ENCODE peak calls at places on chromosomes 12 and 14, in nine cellular contexts. V is AML-193, P is lower lobe of right lung, B is GM23248, Y is ascending aorta, H is cardiac fibroblast, M is MG63, F is ACHN, E is GM10248. I is an unnamed sample.

GRCh38 chr12:56086096-56086495 is 6.1 kb downstream of the ERBB3 start:
- DNase-seq in V (no peak), P (no peak), B (no peak), Y (no peak), H (no peak), M (no peak), F (no peak), E (no peak), I (peak; percentile 54)

GRCh38 chr14:92501891-92502351 is 11.7 kb upstream of the RIN3 start:
- DNase-seq in V (no peak), P (no peak), B (peak; percentile 87), Y (no peak), H (peak; percentile 56), M (no peak), F (no peak), E (no peak), I (no peak)

GRCh38 chr12:109581856-109582255 is 8.3 kb downstream of the MVK start:
- DNase-seq in V (no peak), P (peak; percentile 66), B (peak; percentile 61), Y (no peak), H (peak; percentile 30), M (peak; percentile 34), F (peak; percentile 60), E (no peak), I (peak; percentile 89)

GRCh38 chr14:63204407-63205280 is at the start of gene RHOJ:
- DNase-seq in V (no peak), P (no peak), B (peak; percentile 51), Y (no peak), H (peak; percentile 42), M (no peak), F (no peak), E (no peak), I (no peak)

GRCh38 chr12:93448796-93449195 is 7.0 kb upstream of the UBE2N start:
- DNase-seq in V (no peak), P (no peak), B (no peak), Y (no peak), H (no peak), M (no peak), F (no peak), E (no peak), I (no peak)

GRCh38 chr12:45887544-45887943 is 102.8 kb downstream of the SCAF11 start:
- DNase-seq in V (no peak), P (no peak), B (no peak), Y (no peak), H (no peak), M (no peak), F (no peak), E (no peak), I (no peak)

GRCh38 chr12:80917651-80918050 is 20.1 kb downstream of the LIN7A start:
- DNase-seq in V (no peak), P (no peak), B (no peak), Y (no peak), H (no peak), M (no peak), F (no peak), E (no peak), I (no peak)

GRCh38 chr14:89851031-89851430 is 103.5 kb downstream of the EFCAB11 start:
- DNase-seq in V (no peak), P (no peak), B (no peak), Y (no peak), H (peak; percentile 47), M (no peak), F (no peak), E (no peak), I (no peak)

GRCh38 chr14:89635615-89636014 is 218.6 kb upstream of the FOXN3 start:
- DNase-seq in V (no peak), P (no peak), B (no peak), Y (no peak), H (no peak), M (no peak), F (no peak), E (no peak), I (no peak)

GRCh38 chr14:102781063-102781462 is 3.8 kb downstream of the TRAF3 start:
- DNase-seq in V (no peak), P (no peak), B (no peak), Y (no peak), H (no peak), M (no peak), F (no peak), E (no peak), I (no peak)

GRCh38 chr14:57486767-57487379 is 6.8 kb downstream of the CCDC198 start:
- DNase-seq in V (peak; percentile 13), P (no peak), B (peak; percentile 62), Y (no peak), H (peak; percentile 59), M (no peak), F (peak; percentile 79), E (no peak), I (no peak)